ENCODE peak calls at places on chromosomes 5 and 9, in six cellular contexts. V is body of pancreas, O is fibroblast of mammary gland, D is caudate nucleus, J is kidney, W is ureter. Z is an unnamed sample.

GRCh38 chr5:147310059-147310704 is 75.4 kb downstream of the STK32A start:
- DNase-seq in V (peak), O (peak), D (no peak), J (peak), W (peak), Z (peak)

GRCh38 chr5:14721990-14722656 is 57.6 kb downstream of the OTULIN start:
- DNase-seq in V (no peak), O (peak), D (no peak), J (no peak), W (no peak), Z (no peak)

GRCh38 chr5:168162464-168162863 is 129.0 kb upstream of the WWC1 start:
- DNase-seq in V (no peak), O (no peak), D (no peak), J (no peak), W (no peak), Z (peak)

GRCh38 chr9:105842023-105842644 is 147.8 kb downstream of the TMEM38B start:
- DNase-seq in V (peak), O (peak), D (no peak), J (no peak), W (no peak), Z (peak)

GRCh38 chr5:172531704-172532026 is 77.3 kb upstream of the SH3PXD2B start:
- DNase-seq in V (no peak), O (no peak), D (no peak), J (no peak), W (peak), Z (no peak)

GRCh38 chr5:59661939-59662615 is 231.4 kb downstream of the PDE4D start:
- DNase-seq in V (no peak), O (no peak), D (no peak), J (no peak), W (no peak), Z (no peak)

GRCh38 chr5:134184155-134185135 is 7.7 kb upstream of the SKP1 start:
- DNase-seq in V (peak), O (peak), D (peak), J (peak), W (peak), Z (peak)

GRCh38 chr9:75644649-75645048 is 245.8 kb upstream of the PCSK5 start:
- DNase-seq in V (no peak), O (no peak), D (no peak), J (no peak), W (no peak), Z (no peak)

GRCh38 chr9:14661421-14662059 is 31.7 kb downstream of the ZDHHC21 start:
- DNase-seq in V (no peak), O (peak), D (no peak), J (no peak), W (no peak), Z (peak)

GRCh38 chr5:76818844-76819831 is at the start of gene F2RL1:
- DNase-seq in V (peak), O (peak), D (no peak), J (peak), W (peak), Z (no peak)

GRCh38 chr5:34660444-34660843 is 4.3 kb downstream of the RAI14 start:
- DNase-seq in V (no peak), O (peak), D (no peak), J (no peak), W (no peak), Z (peak)

GRCh38 chr5:152051499-152052454 is 127.1 kb upstream of the GLRA1 start:
- DNase-seq in V (no peak), O (no peak), D (no peak), J (no peak), W (no peak), Z (no peak)

GRCh38 chr5:53151713-53152458 is 42.3 kb upstream of the MOCS2 start:
- DNase-seq in V (no peak), O (peak), D (no peak), J (no peak), W (no peak), Z (peak)

GRCh38 chr9:115461284-115461683 is 343.3 kb upstream of the TNC start:
- DNase-seq in V (no peak), O (peak), D (no peak), J (no peak), W (no peak), Z (peak)

GRCh38 chr5:135203593-135204036 is 169.6 kb upstream of the PITX1 start:
- DNase-seq in V (no peak), O (peak), D (no peak), J (no peak), W (no peak), Z (no peak)

GRCh38 chr5:95727764-95728191 is 3.4 kb upstream of the RHOBTB3 start:
- DNase-seq in V (no peak), O (peak), D (no peak), J (no peak), W (no peak), Z (no peak)

GRCh38 chr5:7794823-7795222 is 56.1 kb downstream of the CFAP90 start:
- DNase-seq in V (no peak), O (no peak), D (no peak), J (no peak), W (no peak), Z (no peak)

GRCh38 chr5:95191330-95191729 is 93.6 kb downstream of the MCTP1 start:
- DNase-seq in V (no peak), O (no peak), D (no peak), J (no peak), W (no peak), Z (no peak)

GRCh38 chr9:121075251-121076036 is 689 bp downstream of the CNTRL start:
- DNase-seq in V (no peak), O (peak), D (no peak), J (no peak), W (no peak), Z (no peak)

GRCh38 chr9:73916016-73916673 is 581.0 kb upstream of the RORB start:
- DNase-seq in V (no peak), O (peak), D (no peak), J (no peak), W (no peak), Z (peak)

GRCh38 chr5:147986134-147986757 is 77.5 kb upstream of the SPINK5 start:
- DNase-seq in V (no peak), O (no peak), D (no peak), J (no peak), W (no peak), Z (no peak)

GRCh38 chr5:154793599-154794524 is 38.7 kb downstream of the LARP1 start:
- DNase-seq in V (no peak), O (peak), D (no peak), J (no peak), W (no peak), Z (peak)

GRCh38 chr9:118183571-118183970 is 479.4 kb downstream of the TLR4 start:
- DNase-seq in V (no peak), O (no peak), D (no peak), J (no peak), W (no peak), Z (no peak)

GRCh38 chr9:126515873-126516505 is 97.7 kb upstream of the LMX1B start:
- DNase-seq in V (no peak), O (no peak), D (no peak), J (peak), W (no peak), Z (no peak)

GRCh38 chr9:69582018-69582417 is 90.2 kb downstream of the APBA1 start:
- DNase-seq in V (no peak), O (no peak), D (no peak), J (no peak), W (no peak), Z (no peak)

GRCh38 chr9:3023449-3023848 is 179.6 kb upstream of the PUM3 start:
- DNase-seq in V (no peak), O (peak), D (no peak), J (no peak), W (no peak), Z (no peak)

GRCh38 chr5:54309237-54309636 is 1.1 kb downstream of the ARL15 start:
- DNase-seq in V (no peak), O (peak), D (no peak), J (no peak), W (no peak), Z (no peak)

GRCh38 chr5:8943301-8943700 is 602.6 kb downstream of the SEMA5A start:
- DNase-seq in V (no peak), O (peak), D (no peak), J (no peak), W (no peak), Z (peak)